ENCODE peak calls at places on chromosomes 12 and 14, in six cellular contexts. One of them, this sample, is unnamed.

GRCh38 chr12:87382959-87383591 is 646.1 kb downstream of the C12orf50 start:
- DNase-seq in activated CD4-positive, alpha-beta T cell treated with anti-CD3 and anti-CD28 coated beads, Interleukin-2, amount 50 U/mL, for 4 hours: no peak
- DNase-seq in AG10803: no peak
- DNase-seq in uterus: no peak
- DNase-seq in WTC11: no peak
- DNase-seq in HFFc6: no peak
- DNase-seq in this sample: no peak

GRCh38 chr14:39491134-39491541 is 58.9 kb upstream of the FBXO33 start:
- DNase-seq in activated CD4-positive, alpha-beta T cell treated with anti-CD3 and anti-CD28 coated beads, Interleukin-2, amount 50 U/mL, for 4 hours: no peak
- DNase-seq in AG10803: peak; percentile 38
- DNase-seq in WTC11: no peak
- DNase-seq in uterus: no peak
- DNase-seq in HFFc6: peak; percentile 30
- DNase-seq in this sample: no peak

GRCh38 chr14:37583358-37584210 is 11.5 kb downstream of the FOXA1 start:
- DNase-seq in HFFc6: no peak
- DNase-seq in AG10803: no peak
- DNase-seq in activated CD4-positive, alpha-beta T cell treated with anti-CD3 and anti-CD28 coated beads, Interleukin-2, amount 50 U/mL, for 4 hours: no peak
- DNase-seq in uterus: no peak
- DNase-seq in WTC11: peak; percentile 31
- DNase-seq in this sample: no peak

GRCh38 chr12:122753213-122753571 is 568 bp downstream of the DENR start:
- DNase-seq in WTC11: no peak
- DNase-seq in uterus: no peak
- DNase-seq in activated CD4-positive, alpha-beta T cell treated with anti-CD3 and anti-CD28 coated beads, Interleukin-2, amount 50 U/mL, for 4 hours: no peak
- DNase-seq in HFFc6: no peak
- DNase-seq in AG10803: no peak
- DNase-seq in this sample: no peak

GRCh38 chr12:15423629-15424028 is 101.3 kb downstream of the PTPRO start:
- DNase-seq in WTC11: no peak
- DNase-seq in activated CD4-positive, alpha-beta T cell treated with anti-CD3 and anti-CD28 coated beads, Interleukin-2, amount 50 U/mL, for 4 hours: no peak
- DNase-seq in HFFc6: no peak
- DNase-seq in AG10803: peak; percentile 27
- DNase-seq in uterus: no peak
- DNase-seq in this sample: no peak

GRCh38 chr14:89267656-89268055 is 149.4 kb downstream of the FOXN3 start:
- DNase-seq in AG10803: no peak
- DNase-seq in activated CD4-positive, alpha-beta T cell treated with anti-CD3 and anti-CD28 coated beads, Interleukin-2, amount 50 U/mL, for 4 hours: no peak
- DNase-seq in uterus: no peak
- DNase-seq in HFFc6: no peak
- DNase-seq in WTC11: no peak
- DNase-seq in this sample: no peak

GRCh38 chr14:24312736-24313507 is 1.6 kb downstream of the LTB4R start:
- DNase-seq in uterus: no peak
- DNase-seq in AG10803: no peak
- DNase-seq in HFFc6: no peak
- DNase-seq in WTC11: no peak
- DNase-seq in activated CD4-positive, alpha-beta T cell treated with anti-CD3 and anti-CD28 coated beads, Interleukin-2, amount 50 U/mL, for 4 hours: no peak
- DNase-seq in this sample: no peak

GRCh38 chr12:14810953-14811483 is 3.0 kb downstream of the SMCO3 start:
- DNase-seq in activated CD4-positive, alpha-beta T cell treated with anti-CD3 and anti-CD28 coated beads, Interleukin-2, amount 50 U/mL, for 4 hours: no peak
- DNase-seq in HFFc6: peak; percentile 32
- DNase-seq in AG10803: no peak
- DNase-seq in uterus: no peak
- DNase-seq in WTC11: peak; percentile 49
- DNase-seq in this sample: no peak

GRCh38 chr14:98198385-98198784 is 1073.6 kb downstream of the BCL11B start:
- DNase-seq in WTC11: no peak
- DNase-seq in activated CD4-positive, alpha-beta T cell treated with anti-CD3 and anti-CD28 coated beads, Interleukin-2, amount 50 U/mL, for 4 hours: no peak
- DNase-seq in AG10803: no peak
- DNase-seq in HFFc6: no peak
- DNase-seq in uterus: no peak
- DNase-seq in this sample: peak; percentile 31

GRCh38 chr14:54425068-54425467 is 16.1 kb downstream of the CNIH1 start:
- DNase-seq in activated CD4-positive, alpha-beta T cell treated with anti-CD3 and anti-CD28 coated beads, Interleukin-2, amount 50 U/mL, for 4 hours: no peak
- DNase-seq in AG10803: no peak
- DNase-seq in WTC11: no peak
- DNase-seq in uterus: no peak
- DNase-seq in HFFc6: no peak
- DNase-seq in this sample: no peak

GRCh38 chr12:1532796-1533195 is 61.6 kb downstream of the FBXL14 start:
- DNase-seq in AG10803: peak; percentile 34
- DNase-seq in activated CD4-positive, alpha-beta T cell treated with anti-CD3 and anti-CD28 coated beads, Interleukin-2, amount 50 U/mL, for 4 hours: no peak
- DNase-seq in uterus: no peak
- DNase-seq in WTC11: no peak
- DNase-seq in HFFc6: no peak
- DNase-seq in this sample: no peak

GRCh38 chr12:26042645-26043044 is 82.2 kb downstream of the BHLHE41 start:
- DNase-seq in uterus: no peak
- DNase-seq in HFFc6: no peak
- DNase-seq in activated CD4-positive, alpha-beta T cell treated with anti-CD3 and anti-CD28 coated beads, Interleukin-2, amount 50 U/mL, for 4 hours: no peak
- DNase-seq in WTC11: no peak
- DNase-seq in AG10803: no peak
- DNase-seq in this sample: no peak

GRCh38 chr14:54174437-54174836 is 217.8 kb upstream of the BMP4 start:
- DNase-seq in activated CD4-positive, alpha-beta T cell treated with anti-CD3 and anti-CD28 coated beads, Interleukin-2, amount 50 U/mL, for 4 hours: no peak
- DNase-seq in uterus: no peak
- DNase-seq in HFFc6: no peak
- DNase-seq in WTC11: no peak
- DNase-seq in AG10803: no peak
- DNase-seq in this sample: no peak

GRCh38 chr14:68308695-68309094 is 484.2 kb downstream of the ZFP36L1 start:
- DNase-seq in HFFc6: no peak
- DNase-seq in AG10803: peak; percentile 62
- DNase-seq in WTC11: no peak
- DNase-seq in uterus: no peak
- DNase-seq in activated CD4-positive, alpha-beta T cell treated with anti-CD3 and anti-CD28 coated beads, Interleukin-2, amount 50 U/mL, for 4 hours: no peak
- DNase-seq in this sample: no peak

GRCh38 chr12:53061404-53062010 is 11.6 kb downstream of the TNS2 start:
- DNase-seq in WTC11: peak; percentile 57
- DNase-seq in uterus: peak; percentile 57
- DNase-seq in HFFc6: no peak
- DNase-seq in activated CD4-positive, alpha-beta T cell treated with anti-CD3 and anti-CD28 coated beads, Interleukin-2, amount 50 U/mL, for 4 hours: no peak
- DNase-seq in AG10803: no peak
- DNase-seq in this sample: no peak

GRCh38 chr14:64509036-64509435 is 4.5 kb downstream of the ZBTB1 start:
- DNase-seq in AG10803: no peak
- DNase-seq in WTC11: peak; percentile 24
- DNase-seq in HFFc6: no peak
- DNase-seq in activated CD4-positive, alpha-beta T cell treated with anti-CD3 and anti-CD28 coated beads, Interleukin-2, amount 50 U/mL, for 4 hours: no peak
- DNase-seq in uterus: no peak
- DNase-seq in this sample: no peak

GRCh38 chr14:63308723-63309317 is 9.9 kb downstream of the GPHB5 start:
- DNase-seq in HFFc6: no peak
- DNase-seq in AG10803: peak; percentile 8
- DNase-seq in WTC11: peak; percentile 62
- DNase-seq in activated CD4-positive, alpha-beta T cell treated with anti-CD3 and anti-CD28 coated beads, Interleukin-2, amount 50 U/mL, for 4 hours: no peak
- DNase-seq in uterus: no peak
- DNase-seq in this sample: no peak

GRCh38 chr14:36167431-36167830 is 9.1 kb downstream of the PTCSC3 start:
- DNase-seq in WTC11: no peak
- DNase-seq in activated CD4-positive, alpha-beta T cell treated with anti-CD3 and anti-CD28 coated beads, Interleukin-2, amount 50 U/mL, for 4 hours: no peak
- DNase-seq in AG10803: no peak
- DNase-seq in HFFc6: no peak
- DNase-seq in uterus: no peak
- DNase-seq in this sample: no peak

This sample was measured in stimulated activated naive CD4-positive, alpha-beta T cell treated with Interleukin-2 at 50 U/mL for 16 hours.